ENCODE peak calls at places on chromosome 22, in five cellular contexts. U, K, J, Y and V are unnamed samples.

GRCh38 chr22:37471721-37472417 is 14.3 kb downstream of the MFNG start:
- DNase-seq in U (no peak), K (no peak), J (no peak), Y (no peak), V (no peak)

GRCh38 chr22:24026733-24027132 is 15.6 kb downstream of the CABIN1 start:
- DNase-seq in U (no peak), K (no peak), J (no peak), Y (no peak), V (no peak)

GRCh38 chr22:38067028-38067415 is 9.8 kb downstream of the PICK1 start:
- DNase-seq in U (no peak), K (no peak), J (no peak), Y (no peak), V (no peak)

GRCh38 chr22:39173787-39174497 is 21.5 kb upstream of the CBX7 start:
- DNase-seq in U (no peak), K (no peak), J (no peak), Y (no peak), V (no peak)

GRCh38 chr22:38239101-38239761 is 33.6 kb downstream of the TMEM184B start:
- DNase-seq in U (no peak), K (peak), J (no peak), Y (no peak), V (peak)

GRCh38 chr22:33467718-33468117 is 409.5 kb upstream of the SYN3 start:
- DNase-seq in U (no peak), K (no peak), J (no peak), Y (no peak), V (no peak)

GRCh38 chr22:24693359-24693758 is 81.2 kb downstream of the PIWIL3 start:
- DNase-seq in U (no peak), K (peak), J (no peak), Y (no peak), V (no peak)

GRCh38 chr22:30885001-30885366 is 83.6 kb downstream of the MORC2 start:
- DNase-seq in U (no peak), K (no peak), J (no peak), Y (no peak), V (no peak)

GRCh38 chr22:18905540-18906409 is at the start of gene DGCR6:
- DNase-seq in U (no peak), K (no peak), J (no peak), Y (no peak), V (no peak)

GRCh38 chr22:50473855-50474671 is 772 bp downstream of the SBF1 start:
- DNase-seq in U (no peak), K (peak), J (no peak), Y (peak), V (no peak)

GRCh38 chr22:24429411-24430365 is 2.3 kb downstream of the ADORA2A start:
- DNase-seq in U (no peak), K (peak), J (no peak), Y (peak), V (no peak)

GRCh38 chr22:33382427-33382826 is 324.2 kb upstream of the SYN3 start:
- DNase-seq in U (no peak), K (no peak), J (no peak), Y (no peak), V (peak)

GRCh38 chr22:37249946-37250345 is 5.9 kb upstream of the RAC2 start:
- DNase-seq in U (no peak), K (no peak), J (no peak), Y (no peak), V (no peak)

GRCh38 chr22:23255506-23255905 is 75.2 kb downstream of the BCR start:
- DNase-seq in U (no peak), K (no peak), J (no peak), Y (peak), V (no peak)

GRCh38 chr22:49154433-49154832 is 673.2 kb downstream of the BRD1 start:
- DNase-seq in U (no peak), K (no peak), J (no peak), Y (no peak), V (no peak)

GRCh38 chr22:49208768-49209252 is 618.9 kb downstream of the BRD1 start:
- DNase-seq in U (no peak), K (no peak), J (no peak), Y (peak), V (no peak)

GRCh38 chr22:36689583-36689982 is 14.0 kb downstream of the CACNG2 start:
- DNase-seq in U (no peak), K (no peak), J (no peak), Y (no peak), V (no peak)

GRCh38 chr22:23034621-23035556 is 35.4 kb upstream of the GNAZ start:
- DNase-seq in U (no peak), K (no peak), J (no peak), Y (peak), V (no peak)

GRCh38 chr22:35555351-35555915 is 14.8 kb downstream of the RASD2 start:
- DNase-seq in U (no peak), K (peak), J (no peak), Y (no peak), V (no peak)

GRCh38 chr22:17742528-17742902 is 31.8 kb downstream of the BID start:
- DNase-seq in U (peak), K (peak), J (peak), Y (peak), V (peak)

GRCh38 chr22:50261615-50262459 is at the start of gene MAPK12:
- DNase-seq in U (no peak), K (no peak), J (no peak), Y (peak), V (no peak)

GRCh38 chr22:37731804-37732471 is 35.1 kb downstream of the TRIOBP start:
- DNase-seq in U (peak), K (no peak), J (no peak), Y (peak), V (peak)

GRCh38 chr22:36465232-36466021 is 16.0 kb downstream of the TXN2 start:
- DNase-seq in U (peak), K (peak), J (no peak), Y (no peak), V (peak)

GRCh38 chr22:37187552-37187890 is 526 bp downstream of the C1QTNF6 start:
- DNase-seq in U (no peak), K (peak), J (no peak), Y (no peak), V (no peak)

GRCh38 chr22:17266261-17266971 is 47.2 kb upstream of the ADA2 start:
- DNase-seq in U (no peak), K (no peak), J (no peak), Y (no peak), V (no peak)

GRCh38 chr22:33864723-33865130 is 55.5 kb downstream of the LARGE1 start:
- DNase-seq in U (peak), K (peak), J (no peak), Y (no peak), V (no peak)

GRCh38 chr22:37229805-37230672 is 14.0 kb downstream of the RAC2 start:
- DNase-seq in U (no peak), K (peak), J (no peak), Y (peak), V (no peak)

GRCh38 chr22:24289138-24289537 is 18.5 kb downstream of the SPECC1L start:
- DNase-seq in U (no peak), K (peak), J (no peak), Y (no peak), V (no peak)

GRCh38 chr22:39940757-39941305 is 19.4 kb upstream of the TMA7B start:
- DNase-seq in U (no peak), K (no peak), J (no peak), Y (no peak), V (no peak)

GRCh38 chr22:46622081-46622521 is 1.9 kb downstream of the GRAMD4 start:
- DNase-seq in U (no peak), K (no peak), J (no peak), Y (no peak), V (no peak)

GRCh38 chr22:27223317-27224177 is 566.2 kb downstream of the MIAT start:
- DNase-seq in U (no peak), K (peak), J (no peak), Y (no peak), V (peak)
- TF ChIP-seq MAFK in U (no peak), K (no peak), J (no peak), Y (no peak), V (no peak)

GRCh38 chr22:45242778-45243191 is 2.1 kb upstream of the KIAA0930 start:
- DNase-seq in U (peak), K (no peak), J (no peak), Y (no peak), V (peak)

GRCh38 chr22:45238431-45239377 is 2.0 kb downstream of the KIAA0930 start:
- DNase-seq in U (no peak), K (no peak), J (no peak), Y (no peak), V (no peak)

GRCh38 chr22:45239378-45240136 is 1.1 kb downstream of the KIAA0930 start:
- DNase-seq in U (no peak), K (no peak), J (no peak), Y (no peak), V (no peak)

GRCh38 chr22:45240137-45240809 is 421 bp downstream of the KIAA0930 start:
- DNase-seq in U (no peak), K (no peak), J (no peak), Y (peak), V (no peak)

GRCh38 chr22:45240810-45241631 is at the start of gene KIAA0930:
- DNase-seq in U (peak), K (peak), J (no peak), Y (peak), V (peak)
- TF ChIP-seq MAFK in U (no peak), K (no peak), J (no peak), Y (no peak), V (no peak)

DNA sequence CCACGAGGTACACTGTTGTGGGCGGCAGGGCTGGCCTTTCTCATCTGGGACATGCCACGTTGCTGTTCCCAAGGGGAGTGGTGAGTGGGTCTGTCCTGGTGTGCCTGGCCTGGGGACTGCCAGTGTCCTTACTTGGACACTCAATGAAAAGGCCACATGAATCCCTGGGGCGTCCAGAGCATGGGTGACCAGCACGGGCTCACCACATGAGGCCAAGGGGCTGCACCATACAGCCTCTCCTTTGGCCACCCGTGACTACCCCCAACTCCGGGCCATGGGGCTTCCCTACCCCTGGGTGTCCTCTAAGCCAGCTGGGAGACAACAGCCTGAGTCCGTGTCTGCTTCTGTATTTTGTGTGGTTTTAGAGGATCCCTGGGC is 20.2 kb upstream of the TXNRD2 start:
- DNase-seq in U (no peak), K (no peak), J (no peak), Y (no peak), V (no peak)
- TF ChIP-seq MAFK in U (no peak), K (no peak), J (no peak), Y (no peak), V (no peak)

GRCh38 chr22:48089601-48090331 is 1327.3 kb downstream of the TBC1D22A start:
- DNase-seq in U (no peak), K (no peak), J (no peak), Y (no peak), V (peak)
- TF ChIP-seq MAFK in U (no peak), K (no peak), J (no peak), Y (no peak), V (no peak)

GRCh38 chr22:29700949-29701927 is 18.6 kb upstream of the CABP7 start:
- DNase-seq in U (peak), K (peak), J (no peak), Y (peak), V (peak)
- TF ChIP-seq MAFK in U (no peak), K (no peak), J (no peak), Y (no peak), V (no peak)

GRCh38 chr22:43848366-43849171 is 13.7 kb downstream of the SULT4A1 start:
- DNase-seq in U (no peak), K (peak), J (no peak), Y (no peak), V (no peak)
- TF ChIP-seq MAFK in U (no peak), K (no peak), J (no peak), Y (no peak), V (no peak)

GRCh38 chr22:44907765-44908737 is 101.8 kb downstream of the PHF21B start:
- DNase-seq in U (no peak), K (no peak), J (no peak), Y (no peak), V (no peak)
- TF ChIP-seq MAFK in U (no peak), K (no peak), J (no peak), Y (no peak), V (no peak)